ENCODE peak calls at places on chromosome 1, in four cellular contexts. G is naive thymus-derived CD4-positive, alpha-beta T cell; E is neural progenitor cell; L is right atrium auricular region. I is an unnamed sample.

GRCh38 chr1:170856455-170856854 is 78.9 kb upstream of the MROH9 start:
- DNase-seq in G (no peak), E (no peak), L (no peak), I (no peak)

GRCh38 chr1:153152481-153152880 is 1.8 kb upstream of the SPRR2G start:
- DNase-seq in G (no peak), E (no peak), L (no peak), I (no peak)

GRCh38 chr1:9235123-9235513 is 544 bp downstream of the H6PD start:
- DNase-seq in G (no peak), E (no peak), L (no peak), I (peak; percentile 44)

GRCh38 chr1:9600861-9601834 is 12.4 kb downstream of the TMEM201 start:
- DNase-seq in G (no peak), E (no peak), L (no peak), I (no peak)

GRCh38 chr1:231037585-231038517 is 2.2 kb downstream of the FAM89A start:
- DNase-seq in G (no peak), E (no peak), L (no peak), I (no peak)

GRCh38 chr1:28037946-28038345 is 50.5 kb downstream of the EYA3 start:
- DNase-seq in G (no peak), E (no peak), L (no peak), I (no peak)

GRCh38 chr1:113133038-113133437 is 60.0 kb downstream of the LRIG2 start:
- DNase-seq in G (no peak), E (no peak), L (no peak), I (no peak)

GRCh38 chr1:199272107-199272506 is 633.3 kb downstream of the PTPRC start:
- DNase-seq in G (no peak), E (no peak), L (no peak), I (peak; percentile 36)

GRCh38 chr1:155873860-155874259 is 14.5 kb downstream of the SYT11 start:
- DNase-seq in G (no peak), E (no peak), L (no peak), I (peak; percentile 85)

GRCh38 chr1:204445860-204446412 is 34.3 kb upstream of the PPP1R15B start:
- DNase-seq in G (peak; percentile 34), E (peak; percentile 71), L (no peak), I (peak; percentile 39)

GRCh38 chr1:204075116-204075636 is 2.3 kb downstream of the SOX13 start:
- DNase-seq in G (no peak), E (peak; percentile 68), L (no peak), I (no peak)

I was measured in MG63.